ENCODE peak calls at places on chromosomes 11 and 22, in ten cellular contexts. X is spleen, D is heart right ventricle, V is GM12892, Q is MV-4-11, U is NCI-H2107, W is hippocampal formation, J is GM10248, N is gastrocnemius medialis, K is iPS-NIHi11. P is an unnamed sample.

GRCh38 chr11:9765320-9766101 is 101.6 kb downstream of the SWAP70 start:
- DNase-seq in W (no peak), V (no peak), D (peak), U (no peak), N (peak), Q (no peak), X (no peak), J (no peak), K (peak), P (peak)

GRCh38 chr11:128042290-128042751 is 545.0 kb downstream of the ETS1 start:
- DNase-seq in X (no peak), V (no peak), N (no peak), W (no peak), D (no peak), K (no peak), J (no peak), U (no peak), Q (no peak), P (no peak)

GRCh38 chr11:407651-408080 is 7.1 kb downstream of the SIGIRR start:
- DNase-seq in N (no peak), X (no peak), V (no peak), K (no peak), Q (no peak), J (no peak), U (no peak), D (no peak), W (no peak), P (no peak)

GRCh38 chr11:58616594-58616993 is 5.9 kb upstream of the CNTF start:
- DNase-seq in J (no peak), V (no peak), Q (no peak), D (peak), K (no peak), U (no peak), W (no peak), X (no peak), N (peak), P (peak)

GRCh38 chr11:57001674-57002401 is 13.1 kb downstream of the OR5AK2 start:
- DNase-seq in U (no peak), J (no peak), K (no peak), N (no peak), W (no peak), Q (no peak), D (no peak), X (no peak), V (no peak), P (peak)

GRCh38 chr22:34111210-34111824 is 191.0 kb upstream of the LARGE1 start:
- DNase-seq in Q (no peak), U (no peak), X (no peak), V (no peak), W (no peak), N (peak), K (peak), J (peak), D (no peak), P (peak)

GRCh38 chr22:44193537-44193896 is 12.8 kb downstream of the PARVG start:
- DNase-seq in W (no peak), V (no peak), D (no peak), U (no peak), Q (no peak), J (no peak), X (no peak), N (no peak), K (no peak), P (no peak)

GRCh38 chr11:43576834-43577521 is 103.6 kb upstream of the HSD17B12 start:
- DNase-seq in Q (peak), N (no peak), U (no peak), V (no peak), X (no peak), W (peak), K (peak), D (peak), J (peak), P (peak)

GRCh38 chr11:128727320-128727719 is 33.4 kb downstream of the FLI1 start:
- DNase-seq in W (no peak), J (no peak), X (no peak), Q (no peak), V (no peak), U (no peak), D (no peak), N (no peak), K (no peak), P (no peak)

GRCh38 chr11:126122863-126123262 is 60.2 kb upstream of the CDON start:
- DNase-seq in V (no peak), Q (no peak), K (no peak), N (no peak), U (no peak), X (peak), D (no peak), J (no peak), W (no peak), P (no peak)

GRCh38 chr11:32427935-32428664 is 7.2 kb downstream of the WT1 start:
- DNase-seq in X (peak), Q (no peak), J (no peak), W (no peak), U (no peak), K (no peak), D (no peak), N (no peak), V (no peak), P (no peak)

GRCh38 chr11:72114570-72114969 is 2.1 kb upstream of the ANAPC15 start:
- DNase-seq in Q (no peak), K (no peak), X (no peak), N (no peak), U (no peak), W (no peak), D (no peak), J (no peak), V (no peak), P (no peak)

GRCh38 chr11:56410801-56411200 is 1.7 kb upstream of the OR5AL1 start:
- DNase-seq in D (no peak), W (no peak), X (no peak), Q (no peak), N (no peak), U (no peak), V (no peak), K (no peak), J (no peak), P (no peak)

GRCh38 chr11:36214484-36214883 is 74.7 kb downstream of the COMMD9 start:
- DNase-seq in W (no peak), U (no peak), J (no peak), K (no peak), Q (no peak), V (no peak), N (no peak), D (no peak), X (no peak), P (no peak)

GRCh38 chr11:76653674-76654309 is 16.8 kb downstream of the LRRC32 start:
- DNase-seq in V (no peak), D (no peak), N (peak), J (no peak), Q (no peak), K (no peak), X (no peak), U (no peak), W (no peak), P (peak)